ENCODE peak calls at places on chromosome 21, in five cellular contexts. C is sigmoid colon, T is suprapubic skin, O is GM12891, B is HL-60. W is an unnamed sample.

GRCh38 chr21:34830386-34831140 is 161.8 kb downstream of the CLIC6 start:
- DNase-seq in C (no peak), T (no peak), O (no peak), B (no peak), W (no peak)

GRCh38 chr21:37878946-37879660 is 37.2 kb downstream of the KCNJ6 start:
- DNase-seq in B (no peak), T (no peak), O (no peak), C (no peak), W (no peak)

GRCh38 chr21:25639167-25639921 is at the start of gene JAM2:
- DNase-seq in O (peak; percentile 68), T (peak; percentile 78), C (peak; percentile 76), B (no peak), W (peak; percentile 63)

GRCh38 chr21:37412603-37413360 is 46.2 kb downstream of the DYRK1A start:
- DNase-seq in C (no peak), B (no peak), O (no peak), T (no peak), W (no peak)

GRCh38 chr21:30072496-30072895 is 94.1 kb downstream of the CLDN17 start:
- DNase-seq in T (no peak), C (no peak), B (peak; percentile 1), O (no peak), W (no peak)

GRCh38 chr21:31543191-31543590 is 116.3 kb upstream of the SOD1 start:
- DNase-seq in C (no peak), O (no peak), B (no peak), T (no peak), W (no peak)

GRCh38 chr21:20451051-20451450 is 547.2 kb upstream of the NCAM2 start:
- DNase-seq in B (no peak), C (no peak), O (no peak), T (no peak), W (no peak)

GRCh38 chr21:31366825-31367224 is 22.8 kb upstream of the TIAM1 start:
- DNase-seq in T (no peak), O (no peak), C (no peak), B (no peak), W (no peak)

GRCh38 chr21:15850645-15851044 is 120.9 kb downstream of the USP25 start:
- DNase-seq in B (no peak), C (no peak), O (no peak), T (no peak), W (no peak)

GRCh38 chr21:28357743-28358142 is 634.9 kb downstream of the LTN1 start:
- DNase-seq in T (no peak), O (no peak), C (no peak), B (no peak), W (no peak)

GRCh38 chr21:38869946-38870345 is 64.2 kb downstream of the ETS2 start:
- DNase-seq in C (no peak), T (no peak), O (no peak), B (no peak), W (no peak)

GRCh38 chr21:27590271-27590670 is 623.4 kb upstream of the ADAMTS5 start:
- DNase-seq in B (no peak), T (peak; percentile 79), C (no peak), O (no peak), W (no peak)

GRCh38 chr21:38952890-38953289 is 147.2 kb downstream of the ETS2 start:
- DNase-seq in B (no peak), T (no peak), C (no peak), O (no peak), W (no peak)

GRCh38 chr21:41488080-41488479 is 19.9 kb downstream of the TMPRSS2 start:
- DNase-seq in T (no peak), O (no peak), B (no peak), C (no peak), W (no peak)
- TF ChIP-seq POLR2AphosphoS5 in T (no peak), O (no peak), B (no peak), C (no peak), W (no peak)

GRCh38 chr21:45361033-45361997 is 43.6 kb upstream of the COL18A1 start:
- DNase-seq in C (no peak), T (no peak), O (no peak), B (no peak), W (no peak)
- TF ChIP-seq POLR2AphosphoS5 in C (no peak), T (no peak), O (no peak), B (no peak), W (no peak)

DNA sequence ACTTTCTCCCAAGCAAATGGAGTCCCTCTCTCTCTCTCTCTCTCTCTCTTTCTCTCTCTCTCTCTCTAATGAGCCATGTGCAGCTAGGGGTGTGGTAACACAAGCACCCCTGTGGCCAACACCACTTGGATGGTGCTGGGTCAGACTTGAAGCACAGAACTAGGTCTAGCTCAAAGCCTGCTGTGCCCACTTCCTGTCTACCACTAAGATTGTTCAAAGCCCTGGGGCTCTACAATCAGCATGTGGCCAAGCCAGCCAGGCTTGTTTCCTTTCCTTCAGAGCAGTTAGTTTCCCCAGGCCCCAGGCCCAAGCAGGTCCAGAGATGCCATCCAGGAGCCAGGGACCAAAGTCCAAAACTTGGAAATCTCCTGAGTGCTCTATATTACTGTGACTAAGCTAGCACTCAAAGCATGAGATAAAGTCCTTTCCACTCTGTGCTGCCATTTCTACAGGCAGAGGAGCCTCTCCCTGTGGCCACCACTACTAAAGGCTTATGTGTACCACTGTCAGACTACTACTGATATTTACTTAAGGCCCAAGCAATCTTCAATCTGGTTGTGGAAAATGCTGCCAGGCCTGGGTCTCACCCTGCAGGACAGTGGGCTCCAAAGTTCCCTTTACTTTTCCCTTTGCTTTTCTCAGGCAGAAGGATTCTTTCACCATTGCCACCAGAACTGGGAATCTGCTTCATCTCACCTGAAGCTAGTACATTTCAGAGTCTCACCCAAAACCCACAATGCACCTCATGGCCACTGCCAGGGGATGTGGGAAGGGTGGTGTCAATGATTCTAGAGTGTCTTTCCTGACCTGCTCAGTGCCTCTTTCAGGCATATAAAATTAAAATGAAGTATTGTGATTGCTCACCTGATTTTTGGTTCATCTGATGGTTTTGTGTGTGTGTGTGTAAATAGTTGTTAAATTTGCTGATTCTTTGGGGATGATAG is 999.5 kb downstream of the NCAM2 start:
- DNase-seq in B (no peak), T (no peak), C (no peak), O (no peak), W (no peak)
- TF ChIP-seq POLR2AphosphoS5 in B (no peak), T (no peak), C (no peak), O (no peak), W (no peak)

GRCh38 chr21:35933466-35933865 is 126.9 kb downstream of the SETD4 start:
- DNase-seq in O (no peak), T (no peak), C (peak; percentile 86), B (peak; percentile 29), W (no peak)
- TF ChIP-seq POLR2AphosphoS5 in O (no peak), T (no peak), C (peak; percentile 10), B (no peak), W (no peak)

GRCh38 chr21:46545363-46545762 is 59.5 kb downstream of the S100B start:
- DNase-seq in T (no peak), O (no peak), C (peak; percentile 34), B (no peak), W (no peak)

GRCh38 chr21:46544824-46545223 is 60.1 kb downstream of the S100B start:
- DNase-seq in C (no peak), T (no peak), B (no peak), O (no peak), W (no peak)

GRCh38 chr21:46542588-46543092 is 62.2 kb downstream of the S100B start:
- DNase-seq in O (no peak), B (no peak), C (peak; percentile 54), T (no peak), W (no peak)

GRCh38 chr21:46543306-46543705 is 61.6 kb downstream of the S100B start:
- DNase-seq in T (no peak), O (no peak), C (peak; percentile 40), B (no peak), W (no peak)

DNA sequence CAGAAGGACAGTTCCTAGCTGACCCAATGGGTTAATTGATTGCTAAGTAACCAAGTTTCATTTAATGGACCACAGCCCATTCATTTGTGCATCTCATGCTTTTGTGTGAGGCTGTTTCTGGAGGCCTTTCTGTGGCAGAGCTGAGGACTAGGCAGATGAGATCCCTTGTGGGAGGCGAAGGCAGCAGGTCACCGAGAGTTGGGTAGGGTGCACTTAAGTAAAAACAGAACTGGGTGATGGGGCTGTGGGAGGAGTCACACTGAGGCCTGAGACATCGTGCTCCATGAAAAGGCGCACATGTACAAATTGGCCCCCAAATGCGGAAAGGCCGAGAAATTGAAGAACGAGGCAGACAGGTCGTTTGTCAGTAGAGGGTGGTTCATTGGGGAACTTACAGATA is 60.9 kb downstream of the S100B start:
- DNase-seq in C (peak; percentile 24), B (no peak), T (no peak), O (no peak), W (no peak)
- TF ChIP-seq POLR2AphosphoS5 in C (no peak), B (no peak), T (no peak), O (no peak), W (no peak)

GRCh38 chr21:18529253-18529652 is 125.7 kb upstream of the TMPRSS15 start:
- DNase-seq in B (no peak), C (no peak), O (no peak), T (no peak), W (no peak)
- TF ChIP-seq POLR2AphosphoS5 in B (no peak), C (peak; percentile 65), O (no peak), T (no peak), W (no peak)

DNA sequence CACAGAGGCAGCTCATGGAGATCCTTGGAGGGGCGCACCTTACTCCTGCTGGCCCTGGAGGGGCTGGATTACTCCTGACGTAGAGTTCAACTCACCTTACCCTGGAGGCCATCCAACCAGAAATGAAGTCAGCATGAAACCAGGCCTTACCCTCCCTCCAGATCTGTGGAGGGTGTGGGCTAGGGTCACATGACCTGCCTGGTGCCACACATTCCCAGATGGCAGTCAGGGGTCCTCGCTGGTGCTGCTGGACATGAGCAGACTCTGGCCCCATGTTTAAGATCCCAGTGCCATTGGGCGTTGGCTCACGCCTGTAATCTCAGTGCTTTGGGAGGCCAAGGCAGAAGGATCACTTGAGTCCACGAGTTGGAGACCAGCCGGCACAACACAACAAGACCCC is 4.5 kb downstream of the C21orf58 start:
- DNase-seq in O (no peak), T (no peak), B (no peak), C (no peak), W (no peak)
- TF ChIP-seq POLR2AphosphoS5 in O (no peak), T (no peak), B (no peak), C (no peak), W (no peak)

GRCh38 chr21:43938751-43939442 is 73.2 kb upstream of the TRAPPC10 start:
- DNase-seq in T (peak; percentile 90), C (peak; percentile 87), B (peak; percentile 41), O (peak; percentile 98), W (peak; percentile 96)
- TF ChIP-seq POLR2AphosphoS5 in T (no peak), C (no peak), B (no peak), O (peak; percentile 37), W (no peak)

GRCh38 chr21:33071878-33072306 is 2.0 kb downstream of the OLIG1 start:
- DNase-seq in O (no peak), B (no peak), C (no peak), T (no peak), W (no peak)
- TF ChIP-seq POLR2AphosphoS5 in O (no peak), B (no peak), C (peak; percentile 32), T (no peak), W (no peak)

GRCh38 chr21:44911384-44912157 is 9.1 kb downstream of the ITGB2 start:
- DNase-seq in O (peak; percentile 79), T (no peak), B (no peak), C (peak; percentile 88), W (peak; percentile 63)
- TF ChIP-seq POLR2AphosphoS5 in O (no peak), T (no peak), B (peak; percentile 28), C (peak; percentile 56), W (no peak)

W was measured in GM12892.